ENCODE peak calls at places on chromosomes 5 and 9, in seven cellular contexts. O is small intestine, Q is cardiac muscle cell, C is endodermal cell, V is COR-L47, K is NCI-H1417, Y is naive B cell. B is an unnamed sample.

GRCh38 chr5:169146158-169146557 is 154.8 kb downstream of the SLIT3 start:
- DNase-seq in C (no peak), K (no peak), Q (no peak), V (no peak), Y (no peak), O (no peak), B (peak)

GRCh38 chr9:125758986-125759811 is 12.0 kb downstream of the PBX3 start:
- DNase-seq in K (peak), Y (peak), V (peak), C (peak), Q (no peak), O (no peak), B (peak)

GRCh38 chr5:170184007-170184687 is 48.6 kb upstream of the C5orf58 start:
- DNase-seq in Y (no peak), O (peak), K (peak), C (peak), V (peak), Q (peak), B (peak)

GRCh38 chr5:171630047-171630669 is 155.5 kb upstream of the SMIM23 start:
- DNase-seq in C (peak), V (peak), O (peak), Q (peak), K (no peak), Y (no peak), B (peak)

GRCh38 chr5:140671472-140672210 is 1.7 kb downstream of the DND1 start:
- DNase-seq in K (no peak), V (no peak), Y (no peak), C (peak), Q (no peak), O (no peak), B (no peak)

GRCh38 chr5:134600600-134600999 is 32.0 kb downstream of the SAR1B start:
- DNase-seq in V (no peak), Q (no peak), K (no peak), Y (no peak), C (peak), O (no peak), B (no peak)

GRCh38 chr5:176152191-176152932 is 85.9 kb upstream of the SIMC1 start:
- DNase-seq in Q (peak), K (no peak), O (no peak), V (no peak), Y (no peak), C (peak), B (no peak)

GRCh38 chr9:88889386-88889785 is 101.9 kb upstream of the S1PR3 start:
- DNase-seq in C (no peak), V (no peak), Q (no peak), O (no peak), Y (no peak), K (no peak), B (peak)

GRCh38 chr5:141001466-141001853 is 35.2 kb downstream of the PCDHAC2 start:
- DNase-seq in K (no peak), V (peak), Y (no peak), O (no peak), Q (peak), C (peak), B (no peak)